ENCODE peak calls at places on chromosome 9, in seven cellular contexts. One of them, this sample, is unnamed. For H3K27me3, the result is how much of the 10 kb centered on the place peaks cover.

GRCh38 chr9:18861599-18862546 is 171.1 kb downstream of the SAXO1 start:
- DNase-seq in neuronal stem cell: peak
- DNase-seq in astrocyte: peak
- DNase-seq in bronchial epithelial cell: no peak
- DNase-seq in left ventricle myocardium inferior: peak
- DNase-seq in HCT116: no peak
- DNase-seq in heart right ventricle: peak
- DNase-seq in this sample: peak

GRCh38 chr9:6715755-6716643 is 41.8 kb upstream of the KDM4C start:
- DNase-seq in neuronal stem cell: no peak
- DNase-seq in astrocyte: peak
- DNase-seq in bronchial epithelial cell: peak
- DNase-seq in left ventricle myocardium inferior: peak
- DNase-seq in HCT116: peak
- DNase-seq in heart right ventricle: peak
- DNase-seq in this sample: peak

GRCh38 chr9:125758986-125759811 is 12.0 kb downstream of the PBX3 start:
- DNase-seq in neuronal stem cell: no peak
- DNase-seq in astrocyte: no peak
- DNase-seq in bronchial epithelial cell: no peak
- DNase-seq in left ventricle myocardium inferior: peak
- DNase-seq in HCT116: no peak
- DNase-seq in heart right ventricle: peak
- DNase-seq in this sample: no peak

GRCh38 chr9:138063785-138064184 is 186.2 kb downstream of the CACNA1B start:
- DNase-seq in neuronal stem cell: no peak
- DNase-seq in astrocyte: no peak
- DNase-seq in bronchial epithelial cell: no peak
- DNase-seq in left ventricle myocardium inferior: no peak
- DNase-seq in HCT116: no peak
- DNase-seq in heart right ventricle: no peak
- DNase-seq in this sample: no peak

GRCh38 chr9:95373069-95373681 is 55.7 kb upstream of the FANCC start:
- DNase-seq in neuronal stem cell: no peak
- DNase-seq in astrocyte: no peak
- DNase-seq in bronchial epithelial cell: peak
- DNase-seq in left ventricle myocardium inferior: no peak
- DNase-seq in HCT116: no peak
- DNase-seq in heart right ventricle: no peak
- DNase-seq in this sample: no peak

GRCh38 chr9:2639786-2640185 is 18.2 kb downstream of the VLDLR start:
- DNase-seq in neuronal stem cell: no peak
- DNase-seq in astrocyte: no peak
- DNase-seq in bronchial epithelial cell: no peak
- DNase-seq in left ventricle myocardium inferior: no peak
- DNase-seq in HCT116: no peak
- DNase-seq in heart right ventricle: no peak
- DNase-seq in this sample: no peak

GRCh38 chr9:8733096-8733954 is 933.7 kb upstream of the DMAC1 start:
- DNase-seq in neuronal stem cell: peak
- DNase-seq in astrocyte: peak
- DNase-seq in bronchial epithelial cell: no peak
- DNase-seq in left ventricle myocardium inferior: peak
- DNase-seq in HCT116: no peak
- DNase-seq in heart right ventricle: peak
- DNase-seq in this sample: peak

GRCh38 chr9:124594215-124594614 is 87.0 kb upstream of the NR5A1 start:
- DNase-seq in neuronal stem cell: no peak
- DNase-seq in astrocyte: no peak
- DNase-seq in bronchial epithelial cell: no peak
- DNase-seq in left ventricle myocardium inferior: no peak
- DNase-seq in HCT116: no peak
- DNase-seq in heart right ventricle: no peak
- DNase-seq in this sample: no peak

GRCh38 chr9:75780185-75780584 is 110.3 kb upstream of the PCSK5 start:
- DNase-seq in neuronal stem cell: no peak
- DNase-seq in astrocyte: no peak
- DNase-seq in bronchial epithelial cell: no peak
- DNase-seq in left ventricle myocardium inferior: no peak
- DNase-seq in HCT116: no peak
- DNase-seq in heart right ventricle: no peak
- DNase-seq in this sample: no peak

GRCh38 chr9:111743275-111743674 is 51.5 kb downstream of the SHOC1 start:
- DNase-seq in neuronal stem cell: no peak
- DNase-seq in astrocyte: peak
- DNase-seq in bronchial epithelial cell: peak
- DNase-seq in left ventricle myocardium inferior: no peak
- DNase-seq in HCT116: peak
- DNase-seq in heart right ventricle: no peak
- DNase-seq in this sample: no peak

GRCh38 chr9:124496075-124496893 is 10.9 kb downstream of the NR5A1 start:
- DNase-seq in neuronal stem cell: no peak
- DNase-seq in astrocyte: no peak
- DNase-seq in bronchial epithelial cell: no peak
- DNase-seq in left ventricle myocardium inferior: no peak
- DNase-seq in HCT116: no peak
- DNase-seq in heart right ventricle: no peak
- DNase-seq in this sample: no peak

GRCh38 chr9:135705376-135705775 is 3.4 kb downstream of the KCNT1 start:
- DNase-seq in neuronal stem cell: no peak
- DNase-seq in astrocyte: no peak
- DNase-seq in bronchial epithelial cell: no peak
- DNase-seq in left ventricle myocardium inferior: peak
- DNase-seq in HCT116: no peak
- DNase-seq in heart right ventricle: peak
- DNase-seq in this sample: no peak

GRCh38 chr9:127004946-127005769 is 90.6 kb downstream of the RALGPS1 start:
- DNase-seq in neuronal stem cell: no peak
- DNase-seq in astrocyte: peak
- DNase-seq in bronchial epithelial cell: peak
- DNase-seq in left ventricle myocardium inferior: no peak
- DNase-seq in HCT116: no peak
- DNase-seq in heart right ventricle: no peak
- DNase-seq in this sample: no peak

GRCh38 chr9:19231126-19232035 is 888 bp downstream of the DENND4C start:
- DNase-seq in neuronal stem cell: peak
- DNase-seq in astrocyte: peak
- DNase-seq in bronchial epithelial cell: peak
- DNase-seq in left ventricle myocardium inferior: no peak
- DNase-seq in HCT116: no peak
- DNase-seq in heart right ventricle: no peak
- DNase-seq in this sample: no peak

GRCh38 chr9:72656021-72656420 is 134.6 kb downstream of the TMC1 start:
- DNase-seq in neuronal stem cell: no peak
- DNase-seq in astrocyte: no peak
- DNase-seq in bronchial epithelial cell: no peak
- DNase-seq in left ventricle myocardium inferior: no peak
- DNase-seq in HCT116: no peak
- DNase-seq in heart right ventricle: no peak
- DNase-seq in this sample: no peak

GRCh38 chr9:13485068-13485596 is 205.6 kb upstream of the MPDZ start:
- DNase-seq in neuronal stem cell: no peak
- DNase-seq in astrocyte: peak
- DNase-seq in bronchial epithelial cell: peak
- DNase-seq in left ventricle myocardium inferior: peak
- DNase-seq in HCT116: no peak
- DNase-seq in heart right ventricle: peak
- DNase-seq in this sample: peak

GRCh38 chr9:92293452-92294296 is at the start of gene IARS1:
- DNase-seq in neuronal stem cell: peak
- DNase-seq in astrocyte: peak
- DNase-seq in bronchial epithelial cell: peak
- DNase-seq in left ventricle myocardium inferior: peak
- DNase-seq in HCT116: peak
- DNase-seq in heart right ventricle: peak
- DNase-seq in this sample: peak

GRCh38 chr9:99419099-99419498 is 197.0 kb downstream of the SEC61B start:
- DNase-seq in neuronal stem cell: no peak
- DNase-seq in astrocyte: no peak
- DNase-seq in bronchial epithelial cell: no peak
- DNase-seq in left ventricle myocardium inferior: no peak
- DNase-seq in HCT116: no peak
- DNase-seq in heart right ventricle: no peak
- DNase-seq in this sample: no peak

GRCh38 chr9:97698865-97699264 is 1.7 kb upstream of the XPA start:
- DNase-seq in neuronal stem cell: no peak
- DNase-seq in astrocyte: no peak
- DNase-seq in bronchial epithelial cell: no peak
- DNase-seq in left ventricle myocardium inferior: no peak
- DNase-seq in HCT116: no peak
- DNase-seq in heart right ventricle: no peak
- DNase-seq in this sample: no peak

GRCh38 chr9:126439402-126439765 is 112.8 kb downstream of the MVB12B start:
- DNase-seq in neuronal stem cell: no peak
- DNase-seq in astrocyte: peak
- DNase-seq in bronchial epithelial cell: peak
- DNase-seq in left ventricle myocardium inferior: no peak
- DNase-seq in HCT116: no peak
- DNase-seq in heart right ventricle: no peak
- DNase-seq in this sample: no peak

GRCh38 chr9:74498616-74499095 is 1.5 kb downstream of the RORB start:
- DNase-seq in neuronal stem cell: peak
- DNase-seq in astrocyte: peak
- DNase-seq in bronchial epithelial cell: no peak
- DNase-seq in left ventricle myocardium inferior: no peak
- DNase-seq in HCT116: no peak
- DNase-seq in heart right ventricle: peak
- DNase-seq in this sample: peak

GRCh38 chr9:79256691-79257213 is 315.0 kb upstream of the TLE4 start:
- DNase-seq in neuronal stem cell: peak
- DNase-seq in astrocyte: peak
- DNase-seq in bronchial epithelial cell: no peak
- DNase-seq in left ventricle myocardium inferior: no peak
- DNase-seq in HCT116: no peak
- DNase-seq in heart right ventricle: no peak
- DNase-seq in this sample: no peak

GRCh38 chr9:136443687-136444086 is 4.0 kb upstream of the INPP5E start:
- DNase-seq in neuronal stem cell: no peak
- DNase-seq in astrocyte: no peak
- DNase-seq in bronchial epithelial cell: no peak
- DNase-seq in left ventricle myocardium inferior: no peak
- DNase-seq in HCT116: no peak
- DNase-seq in heart right ventricle: no peak
- DNase-seq in this sample: no peak

GRCh38 chr9:133608382-133608781 is 807 bp downstream of the FAM163B start:
- DNase-seq in neuronal stem cell: no peak
- DNase-seq in astrocyte: no peak
- DNase-seq in bronchial epithelial cell: no peak
- DNase-seq in left ventricle myocardium inferior: peak
- DNase-seq in HCT116: no peak
- DNase-seq in heart right ventricle: no peak
- DNase-seq in this sample: no peak

GRCh38 chr9:133606722-133607053 is 2.5 kb downstream of the FAM163B start:
- DNase-seq in neuronal stem cell: no peak
- DNase-seq in astrocyte: no peak
- DNase-seq in bronchial epithelial cell: no peak
- DNase-seq in left ventricle myocardium inferior: no peak
- DNase-seq in HCT116: no peak
- DNase-seq in heart right ventricle: no peak
- DNase-seq in this sample: peak

GRCh38 chr9:133607381-133607780 is 1.8 kb downstream of the FAM163B start:
- DNase-seq in neuronal stem cell: no peak
- DNase-seq in astrocyte: no peak
- DNase-seq in bronchial epithelial cell: no peak
- DNase-seq in left ventricle myocardium inferior: no peak
- DNase-seq in HCT116: no peak
- DNase-seq in heart right ventricle: no peak
- DNase-seq in this sample: peak

GRCh38 chr9:133608881-133609280 is 308 bp downstream of the FAM163B start:
- DNase-seq in neuronal stem cell: no peak
- DNase-seq in astrocyte: no peak
- DNase-seq in bronchial epithelial cell: no peak
- DNase-seq in left ventricle myocardium inferior: no peak
- DNase-seq in HCT116: no peak
- DNase-seq in heart right ventricle: no peak
- DNase-seq in this sample: peak

DNA sequence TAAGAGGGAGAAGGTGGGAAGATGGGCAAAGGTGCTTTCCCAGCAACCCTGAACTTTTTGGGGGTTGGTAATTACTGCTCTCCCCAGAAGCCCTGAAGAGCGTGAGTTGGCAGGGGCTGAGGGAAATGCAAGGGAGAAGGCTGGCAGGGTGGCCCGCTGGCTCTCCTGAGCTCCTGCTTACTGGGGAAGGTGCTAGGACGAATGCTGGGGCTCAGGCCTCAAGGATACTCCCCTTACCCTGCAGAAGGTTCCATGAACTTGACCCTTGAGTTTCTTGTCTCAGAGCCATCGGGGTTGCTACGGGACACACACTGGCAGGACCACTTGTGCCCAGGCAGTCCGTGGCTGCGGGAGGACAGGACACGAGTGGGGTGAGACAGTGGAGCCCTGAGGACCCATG is 1.2 kb downstream of the FAM163B start:
- DNase-seq in neuronal stem cell: no peak
- DNase-seq in astrocyte: no peak
- DNase-seq in bronchial epithelial cell: no peak
- DNase-seq in left ventricle myocardium inferior: peak
- DNase-seq in HCT116: no peak
- DNase-seq in heart right ventricle: no peak
- DNase-seq in this sample: peak
- H3K4me3 ChIP-seq in neuronal stem cell: no peak
- H3K4me3 ChIP-seq in astrocyte: no peak
- H3K4me3 ChIP-seq in bronchial epithelial cell: no peak
- H3K4me3 ChIP-seq in left ventricle myocardium inferior: no peak
- H3K4me3 ChIP-seq in HCT116: no peak
- H3K4me3 ChIP-seq in heart right ventricle: no peak
- H3K4me3 ChIP-seq in this sample: no peak

DNA sequence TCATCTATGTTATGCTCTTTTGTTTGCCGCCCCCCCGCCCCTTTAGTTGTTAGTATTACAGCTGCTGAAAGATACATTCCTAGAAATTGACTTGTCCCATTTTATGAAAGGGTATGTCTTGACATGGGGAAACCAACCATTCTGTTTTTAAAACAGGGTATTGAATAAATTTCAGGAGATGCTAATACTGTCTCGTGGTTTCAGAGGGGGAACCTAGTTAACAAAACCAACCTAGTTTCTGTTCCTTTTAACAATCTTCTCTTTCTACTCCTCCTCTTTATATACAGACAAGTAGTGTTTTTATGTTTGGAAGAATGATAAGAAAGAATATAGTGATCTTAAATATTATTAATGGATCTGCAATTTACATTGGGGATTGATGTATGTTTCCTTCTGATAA is 3.5 kb downstream of the PIP5K1B start:
- DNase-seq in neuronal stem cell: no peak
- DNase-seq in astrocyte: no peak
- DNase-seq in bronchial epithelial cell: no peak
- DNase-seq in left ventricle myocardium inferior: no peak
- DNase-seq in HCT116: no peak
- DNase-seq in heart right ventricle: no peak
- DNase-seq in this sample: no peak
- H3K27me3 ChIP-seq in neuronal stem cell: under half
- H3K27me3 ChIP-seq in astrocyte: under half
- H3K27me3 ChIP-seq in bronchial epithelial cell: under half
- H3K27me3 ChIP-seq in left ventricle myocardium inferior: under half
- H3K27me3 ChIP-seq in HCT116: under half
- H3K27me3 ChIP-seq in heart right ventricle: under half
- H3K27me3 ChIP-seq in this sample: under half

GRCh38 chr9:84670801-84671153 is 1.2 kb downstream of the NTRK2 start:
- DNase-seq in neuronal stem cell: no peak
- DNase-seq in astrocyte: no peak
- DNase-seq in bronchial epithelial cell: no peak
- DNase-seq in left ventricle myocardium inferior: no peak
- DNase-seq in HCT116: no peak
- DNase-seq in heart right ventricle: no peak
- DNase-seq in this sample: no peak
- H3K4me3 ChIP-seq in neuronal stem cell: peak
- H3K4me3 ChIP-seq in astrocyte: peak
- H3K4me3 ChIP-seq in bronchial epithelial cell: no peak
- H3K4me3 ChIP-seq in left ventricle myocardium inferior: peak
- H3K4me3 ChIP-seq in HCT116: no peak
- H3K4me3 ChIP-seq in heart right ventricle: peak
- H3K4me3 ChIP-seq in this sample: no peak

GRCh38 chr9:114114364-114114763 is 15.3 kb upstream of the KIF12 start:
- DNase-seq in neuronal stem cell: no peak
- DNase-seq in astrocyte: peak
- DNase-seq in bronchial epithelial cell: peak
- DNase-seq in left ventricle myocardium inferior: no peak
- DNase-seq in HCT116: no peak
- DNase-seq in heart right ventricle: no peak
- DNase-seq in this sample: no peak
- H3K27me3 ChIP-seq in neuronal stem cell: under half
- H3K27me3 ChIP-seq in astrocyte: under half
- H3K27me3 ChIP-seq in bronchial epithelial cell: under half
- H3K27me3 ChIP-seq in left ventricle myocardium inferior: under half
- H3K27me3 ChIP-seq in HCT116: under half
- H3K27me3 ChIP-seq in heart right ventricle: under half
- H3K27me3 ChIP-seq in this sample: under half

This sample was measured in aorta.